ENCODE peak calls at places on chromosomes 1 and 21, in four cellular contexts. One of them, this sample, is unnamed.

GRCh38 chr1:7424352-7424890 is 346.7 kb upstream of the VAMP3 start:
- DNase-seq in Panc1: no peak
- DNase-seq in hypothalamus: no peak
- DNase-seq in NCI-H226: no peak
- DNase-seq in this sample: no peak

GRCh38 chr1:185368313-185368712 is 51.3 kb upstream of the IVNS1ABP start:
- DNase-seq in NCI-H226: no peak
- DNase-seq in hypothalamus: no peak
- DNase-seq in Panc1: no peak
- DNase-seq in this sample: no peak

GRCh38 chr1:7679873-7680790 is 91.0 kb upstream of the VAMP3 start:
- DNase-seq in hypothalamus: peak
- DNase-seq in NCI-H226: peak
- DNase-seq in Panc1: no peak
- DNase-seq in this sample: peak

GRCh38 chr1:17425806-17426205 is 13.7 kb downstream of the RCC2 start:
- DNase-seq in hypothalamus: no peak
- DNase-seq in Panc1: no peak
- DNase-seq in NCI-H226: no peak
- DNase-seq in this sample: no peak

GRCh38 chr1:167328762-167329483 is 108.2 kb downstream of the POU2F1 start:
- DNase-seq in hypothalamus: peak
- DNase-seq in NCI-H226: no peak
- DNase-seq in Panc1: no peak
- DNase-seq in this sample: no peak

GRCh38 chr1:171645553-171646336 is 6.7 kb downstream of the MYOC start:
- DNase-seq in Panc1: no peak
- DNase-seq in hypothalamus: peak
- DNase-seq in NCI-H226: no peak
- DNase-seq in this sample: no peak

GRCh38 chr1:223703668-223704013 is 8.7 kb upstream of the CAPN2 start:
- DNase-seq in Panc1: no peak
- DNase-seq in hypothalamus: no peak
- DNase-seq in NCI-H226: no peak
- DNase-seq in this sample: no peak

GRCh38 chr1:209207126-209207700 is 376.3 kb upstream of the CAMK1G start:
- DNase-seq in Panc1: no peak
- DNase-seq in hypothalamus: peak
- DNase-seq in NCI-H226: no peak
- DNase-seq in this sample: no peak

GRCh38 chr1:23539698-23540266 is 8.7 kb upstream of the E2F2 start:
- DNase-seq in NCI-H226: peak
- DNase-seq in hypothalamus: peak
- DNase-seq in Panc1: peak
- DNase-seq in this sample: peak

GRCh38 chr21:36718951-36719501 is 20.1 kb downstream of the SIM2 start:
- DNase-seq in NCI-H226: no peak
- DNase-seq in hypothalamus: peak
- DNase-seq in Panc1: no peak
- DNase-seq in this sample: peak

GRCh38 chr1:85343612-85344255 is 67.3 kb upstream of the BCL10 start:
- DNase-seq in NCI-H226: peak
- DNase-seq in Panc1: no peak
- DNase-seq in hypothalamus: no peak
- DNase-seq in this sample: peak

GRCh38 chr1:219398815-219399396 is 214.0 kb downstream of the ZC3H11B start:
- DNase-seq in Panc1: no peak
- DNase-seq in hypothalamus: no peak
- DNase-seq in NCI-H226: no peak
- DNase-seq in this sample: no peak

GRCh38 chr1:84090447-84091244 is 53.4 kb upstream of the PRKACB start:
- DNase-seq in Panc1: peak
- DNase-seq in NCI-H226: no peak
- DNase-seq in hypothalamus: no peak
- DNase-seq in this sample: no peak

GRCh38 chr1:179083533-179083932 is 1.7 kb downstream of the TOR3A start:
- DNase-seq in hypothalamus: no peak
- DNase-seq in Panc1: no peak
- DNase-seq in NCI-H226: no peak
- DNase-seq in this sample: no peak

GRCh38 chr21:35390013-35390776 is 341.1 kb upstream of the RUNX1 start:
- DNase-seq in Panc1: no peak
- DNase-seq in hypothalamus: no peak
- DNase-seq in NCI-H226: peak
- DNase-seq in this sample: peak

GRCh38 chr1:34478460-34479076 is 276.3 kb upstream of the GJB5 start:
- DNase-seq in NCI-H226: no peak
- DNase-seq in hypothalamus: no peak
- DNase-seq in Panc1: no peak
- DNase-seq in this sample: no peak

GRCh38 chr1:67431156-67431765 is 1.1 kb upstream of the SERBP1 start:
- DNase-seq in Panc1: no peak
- DNase-seq in hypothalamus: no peak
- DNase-seq in NCI-H226: no peak
- DNase-seq in this sample: no peak

GRCh38 chr1:89757532-89757931 is 63.3 kb upstream of the LRRC8D start:
- DNase-seq in Panc1: no peak
- DNase-seq in NCI-H226: no peak
- DNase-seq in hypothalamus: no peak
- DNase-seq in this sample: no peak

GRCh38 chr1:64744492-64745180 is at the start of gene RAVER2:
- DNase-seq in hypothalamus: peak
- DNase-seq in Panc1: no peak
- DNase-seq in NCI-H226: peak
- DNase-seq in this sample: no peak

GRCh38 chr1:197437891-197438853 is 170.1 kb downstream of the CRB1 start:
- DNase-seq in hypothalamus: no peak
- DNase-seq in NCI-H226: peak
- DNase-seq in Panc1: no peak
- DNase-seq in this sample: no peak

GRCh38 chr21:44734026-44734745 is 22.8 kb upstream of the TSPEAR start:
- DNase-seq in NCI-H226: no peak
- DNase-seq in hypothalamus: no peak
- DNase-seq in Panc1: no peak
- DNase-seq in this sample: no peak

GRCh38 chr1:230730979-230731378 is 16.2 kb upstream of the CAPN9 start:
- DNase-seq in NCI-H226: no peak
- DNase-seq in Panc1: no peak
- DNase-seq in hypothalamus: no peak
- DNase-seq in this sample: no peak

GRCh38 chr1:23745515-23745914 is 2.2 kb downstream of the ELOA start:
- DNase-seq in Panc1: no peak
- DNase-seq in hypothalamus: no peak
- DNase-seq in NCI-H226: peak
- DNase-seq in this sample: peak

GRCh38 chr1:170126691-170127090 is 19.1 kb upstream of the NTMT2 start:
- DNase-seq in Panc1: no peak
- DNase-seq in hypothalamus: no peak
- DNase-seq in NCI-H226: peak
- DNase-seq in this sample: peak

GRCh38 chr1:101371259-101371658 is 134.4 kb downstream of the S1PR1 start:
- DNase-seq in Panc1: no peak
- DNase-seq in NCI-H226: no peak
- DNase-seq in hypothalamus: no peak
- DNase-seq in this sample: peak

GRCh38 chr21:27070881-27071670 is 104.2 kb upstream of the ADAMTS5 start:
- DNase-seq in NCI-H226: no peak
- DNase-seq in hypothalamus: no peak
- DNase-seq in Panc1: no peak
- DNase-seq in this sample: no peak

GRCh38 chr1:1163538-1164070 is 10.1 kb upstream of the TTLL10 start:
- DNase-seq in hypothalamus: no peak
- DNase-seq in NCI-H226: no peak
- DNase-seq in Panc1: no peak
- DNase-seq in this sample: no peak

GRCh38 chr1:9500756-9501754 is 38.2 kb upstream of the SLC25A33 start:
- DNase-seq in NCI-H226: no peak
- DNase-seq in hypothalamus: no peak
- DNase-seq in Panc1: no peak
- DNase-seq in this sample: no peak

GRCh38 chr1:15974855-15975254 is 1.0 kb downstream of the ZBTB17 start:
- DNase-seq in NCI-H226: no peak
- DNase-seq in hypothalamus: no peak
- DNase-seq in Panc1: no peak
- DNase-seq in this sample: no peak

GRCh38 chr1:202160377-202160940 is at the start of gene PTPN7:
- DNase-seq in hypothalamus: no peak
- DNase-seq in Panc1: no peak
- DNase-seq in NCI-H226: no peak
- DNase-seq in this sample: no peak

GRCh38 chr1:231872461-231872910 is 245.9 kb downstream of the DISC1 start:
- DNase-seq in Panc1: no peak
- DNase-seq in hypothalamus: no peak
- DNase-seq in NCI-H226: peak
- DNase-seq in this sample: no peak

GRCh38 chr1:43576521-43576920 is 45.8 kb downstream of the PTPRF start:
- DNase-seq in hypothalamus: no peak
- DNase-seq in Panc1: no peak
- DNase-seq in NCI-H226: no peak
- DNase-seq in this sample: no peak

GRCh38 chr1:227950735-227951224 is 3.0 kb upstream of the WNT9A start:
- DNase-seq in NCI-H226: no peak
- DNase-seq in hypothalamus: no peak
- DNase-seq in Panc1: no peak
- DNase-seq in this sample: no peak

GRCh38 chr21:34702341-34702807 is 33.6 kb downstream of the CLIC6 start:
- DNase-seq in NCI-H226: peak
- DNase-seq in Panc1: no peak
- DNase-seq in hypothalamus: no peak
- DNase-seq in this sample: peak